ENCODE peak calls at places on chromosomes 12 and 14, in four cellular contexts. G, O, A and R are unnamed samples.

GRCh38 chr14:75432406-75432805 is 4.6 kb downstream of the JDP2 start:
- DNase-seq in G (no peak), O (no peak), A (no peak), R (no peak)

GRCh38 chr14:70422538-70422937 is 5.6 kb upstream of the SYNJ2BP start:
- DNase-seq in G (no peak), O (no peak), A (no peak), R (no peak)

GRCh38 chr12:49763006-49763591 is 21.7 kb downstream of the TMBIM6 start:
- DNase-seq in G (no peak), O (peak; percentile 71), A (peak; percentile 40), R (peak; percentile 73)

GRCh38 chr12:132100306-132101065 is 43.6 kb downstream of the DDX51 start:
- DNase-seq in G (no peak), O (no peak), A (no peak), R (no peak)

GRCh38 chr14:55274760-55275159 is 3.5 kb downstream of the FBXO34 start:
- DNase-seq in G (no peak), O (no peak), A (no peak), R (no peak)

GRCh38 chr12:124833693-124834122 is 30.0 kb downstream of the SCARB1 start:
- DNase-seq in G (no peak), O (peak; percentile 22), A (no peak), R (no peak)

GRCh38 chr12:91139264-91139663 is 28.0 kb upstream of the LUM start:
- DNase-seq in G (no peak), O (no peak), A (no peak), R (no peak)

GRCh38 chr12:131634037-131634436 is 76.9 kb upstream of the SFSWAP start:
- DNase-seq in G (no peak), O (no peak), A (no peak), R (no peak)

GRCh38 chr14:58151701-58152568 is at the start of gene ARMH4:
- DNase-seq in G (no peak), O (peak; percentile 74), A (peak; percentile 63), R (peak; percentile 85)

GRCh38 chr12:6039894-6040601 is 84.4 kb downstream of the VWF start:
- DNase-seq in G (no peak), O (peak; percentile 48), A (peak; percentile 51), R (peak; percentile 74)

GRCh38 chr14:59303216-59303615 is 114.7 kb downstream of the DAAM1 start:
- DNase-seq in G (no peak), O (no peak), A (no peak), R (no peak)

GRCh38 chr12:91630118-91630517 is 447.5 kb upstream of the DCN start:
- DNase-seq in G (no peak), O (no peak), A (no peak), R (no peak)

GRCh38 chr12:113260127-113260526 is 38.9 kb downstream of the TPCN1 start:
- DNase-seq in G (no peak), O (no peak), A (no peak), R (no peak)

GRCh38 chr12:95648990-95649791 is 97.9 kb upstream of the USP44 start:
- DNase-seq in G (no peak), O (no peak), A (no peak), R (peak; percentile 26)

GRCh38 chr14:100306506-100307214 is 416 bp upstream of the SLC25A29 start:
- DNase-seq in G (no peak), O (peak; percentile 94), A (peak; percentile 70), R (peak; percentile 94)

GRCh38 chr12:63795032-63795687 is 15.5 kb downstream of the RXYLT1 start:
- DNase-seq in G (no peak), O (no peak), A (no peak), R (no peak)

GRCh38 chr12:107805488-107806180 is 31.1 kb downstream of the ASCL4 start:
- DNase-seq in G (no peak), O (no peak), A (no peak), R (no peak)

GRCh38 chr12:127431177-127431576 is 835.8 kb upstream of the TMEM132C start:
- DNase-seq in G (no peak), O (no peak), A (no peak), R (no peak)

GRCh38 chr12:21413369-21414277 is 23.8 kb upstream of the PYROXD1 start:
- DNase-seq in G (no peak), O (peak; percentile 12), A (peak; percentile 50), R (no peak)

GRCh38 chr14:98210045-98210678 is 1061.8 kb downstream of the BCL11B start:
- DNase-seq in G (no peak), O (no peak), A (no peak), R (no peak)

GRCh38 chr14:94001501-94002396 is 4.6 kb downstream of the CCDC197 start:
- DNase-seq in G (no peak), O (peak; percentile 57), A (peak; percentile 56), R (peak; percentile 82)

GRCh38 chr12:116726749-116727148 is 11.1 kb downstream of the SPRING1 start:
- DNase-seq in G (no peak), O (no peak), A (no peak), R (no peak)

GRCh38 chr12:4997939-4998338 is 45.7 kb upstream of the KCNA5 start:
- DNase-seq in G (no peak), O (no peak), A (no peak), R (no peak)

GRCh38 chr14:53542692-53543091 is 389.6 kb upstream of the DDHD1 start:
- DNase-seq in G (no peak), O (no peak), A (peak; percentile 44), R (no peak)

GRCh38 chr12:62730649-62731377 is 204.1 kb downstream of the PPM1H start:
- DNase-seq in G (no peak), O (no peak), A (no peak), R (no peak)

GRCh38 chr14:21074398-21075272 is 4.5 kb downstream of the ARHGEF40 start:
- DNase-seq in G (no peak), O (no peak), A (no peak), R (no peak)

GRCh38 chr12:106758349-106758951 is 16.0 kb upstream of the RIC8B start:
- DNase-seq in G (no peak), O (no peak), A (no peak), R (no peak)

GRCh38 chr12:53234236-53234635 is 2.2 kb upstream of the RARG start:
- DNase-seq in G (no peak), O (peak; percentile 62), A (no peak), R (no peak)

GRCh38 chr14:59582161-59582560 is 5.5 kb upstream of the CCDC175 start:
- DNase-seq in G (no peak), O (no peak), A (no peak), R (no peak)

DNA sequence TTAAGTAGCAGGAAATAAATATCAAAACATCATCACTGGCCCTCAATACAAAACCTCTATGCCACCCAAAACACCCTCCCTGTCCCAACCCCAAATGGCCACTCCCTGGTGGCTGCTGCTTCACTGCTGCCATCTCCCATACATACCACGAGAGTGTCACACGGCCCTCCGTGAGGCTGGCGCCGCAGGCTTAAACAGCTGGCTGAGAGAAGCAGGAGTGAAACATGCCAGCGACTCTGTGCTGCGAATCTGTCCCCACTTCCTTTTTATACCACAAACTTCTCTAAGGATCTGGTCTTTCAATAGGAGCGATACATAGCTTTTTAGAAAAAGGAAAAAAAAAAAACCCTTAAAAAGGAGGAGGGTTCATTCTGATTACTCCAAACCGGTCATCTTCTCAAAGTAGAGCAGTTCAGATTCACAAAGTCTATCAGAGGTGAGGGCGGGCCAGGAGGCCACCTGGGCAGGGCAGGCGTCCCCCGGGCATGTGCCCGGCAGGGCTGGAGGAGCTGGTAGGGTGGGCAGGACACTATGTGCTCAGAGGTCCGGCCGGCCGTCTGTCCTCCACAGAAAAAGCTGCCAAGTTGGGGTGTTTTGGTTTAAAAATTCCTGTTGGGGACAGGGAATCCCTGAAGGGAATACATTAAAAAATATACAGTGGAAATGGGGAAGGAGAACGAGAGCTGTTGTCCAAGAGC is 26.5 kb downstream of the MAX start:
- DNase-seq in G (no peak), O (no peak), A (no peak), R (no peak)
- TF ChIP-seq FOXK2 in G (no peak), O (no peak), A (no peak), R (no peak)

GRCh38 chr12:45279916-45280547 is 64.1 kb downstream of the ANO6 start:
- DNase-seq in G (no peak), O (peak; percentile 22), A (peak; percentile 34), R (no peak)

GRCh38 chr12:45284096-45284901 is 68.4 kb downstream of the ANO6 start:
- DNase-seq in G (no peak), O (no peak), A (peak; percentile 31), R (no peak)

GRCh38 chr12:45282411-45282810 is 66.5 kb downstream of the ANO6 start:
- DNase-seq in G (no peak), O (no peak), A (no peak), R (no peak)

GRCh38 chr12:45278447-45278846 is 62.6 kb downstream of the ANO6 start:
- DNase-seq in G (no peak), O (no peak), A (no peak), R (no peak)

GRCh38 chr12:45281994-45282393 is 66.1 kb downstream of the ANO6 start:
- DNase-seq in G (no peak), O (no peak), A (no peak), R (no peak)
- TF ChIP-seq FOXK2 in G (no peak), O (no peak), A (no peak), R (no peak)

DNA sequence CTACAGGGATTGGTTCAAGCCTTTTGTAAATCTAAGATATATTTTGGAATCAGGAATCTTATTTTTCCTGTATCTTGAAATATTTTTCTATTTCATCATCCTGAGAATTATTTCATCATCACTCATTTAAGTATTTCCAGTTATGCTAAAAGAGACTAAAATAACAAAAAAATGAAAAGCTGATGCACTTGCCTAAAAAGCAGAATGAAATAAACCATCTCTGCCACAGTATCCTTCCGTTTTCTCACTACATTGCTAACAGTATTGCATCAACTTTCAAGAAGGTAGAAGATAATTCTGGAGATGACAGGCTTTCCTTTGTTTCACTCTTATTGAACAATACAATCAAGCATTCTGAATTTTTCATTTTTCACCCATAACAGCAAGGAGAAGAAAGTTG is 31.1 kb upstream of the EIF5 start:
- DNase-seq in G (no peak), O (no peak), A (no peak), R (no peak)
- TF ChIP-seq FOXK2 in G (no peak), O (no peak), A (no peak), R (no peak)

DNA sequence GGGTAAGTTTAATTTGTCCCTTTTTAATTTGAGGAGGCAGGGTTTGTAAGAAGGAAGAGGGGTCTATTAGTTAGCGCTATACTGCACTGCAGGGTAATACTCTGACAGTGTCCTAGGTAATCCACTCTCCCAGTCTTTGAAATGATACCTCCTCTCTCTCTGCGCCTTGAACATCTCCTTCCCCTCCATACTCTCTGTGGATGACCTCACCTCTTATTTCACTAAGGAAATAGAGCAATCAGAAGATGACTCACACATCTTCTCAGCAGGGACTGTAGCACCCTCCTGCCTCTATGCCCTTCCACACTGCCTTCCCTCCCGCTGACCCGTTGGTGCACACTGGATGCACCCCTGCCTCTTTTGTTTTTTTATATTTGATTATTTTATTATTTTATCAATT is 94.2 kb downstream of the GRIP1 start:
- DNase-seq in G (no peak), O (no peak), A (no peak), R (no peak)
- TF ChIP-seq FOXK2 in G (no peak), O (no peak), A (no peak), R (no peak)

GRCh38 chr12:84596276-84596675 is 316.3 kb downstream of the SLC6A15 start:
- DNase-seq in G (no peak), O (no peak), A (no peak), R (no peak)
- TF ChIP-seq FOXK2 in G (no peak), O (no peak), A (no peak), R (no peak)

GRCh38 chr14:37595809-37596595 is 573 bp downstream of the TTC6 start:
- DNase-seq in G (no peak), O (peak; percentile 79), A (peak; percentile 99), R (peak; percentile 36)
- TF ChIP-seq FOXK2 in G (no peak), O (no peak), A (peak; percentile 38), R (no peak)